ENCODE peak calls at places on chromosome 21, in six cellular contexts. L, B, U, H, M and X are unnamed samples.

GRCh38 chr21:20591294-20591693 is 406.9 kb upstream of the NCAM2 start:
- DNase-seq in H (no peak), M (no peak), B (no peak), L (no peak), U (no peak), X (no peak)

GRCh38 chr21:42003051-42003461 is 7.1 kb downstream of the ZBTB21 start:
- DNase-seq in H (peak), B (no peak), L (no peak), M (no peak), U (no peak), X (no peak)

GRCh38 chr21:44414291-44415072 is 40.8 kb upstream of the LRRC3 start:
- DNase-seq in L (no peak), U (no peak), M (no peak), B (peak), H (peak), X (peak)

GRCh38 chr21:21383126-21383525 is 384.9 kb downstream of the NCAM2 start:
- DNase-seq in U (no peak), M (no peak), L (peak), H (no peak), B (no peak), X (no peak)

GRCh38 chr21:41707231-41707988 is 59.4 kb downstream of the RIPK4 start:
- DNase-seq in L (no peak), U (no peak), M (no peak), B (no peak), H (no peak), X (no peak)

GRCh38 chr21:46472246-46472645 is 13.6 kb downstream of the DIP2A start:
- DNase-seq in H (no peak), U (no peak), M (no peak), B (no peak), L (no peak), X (no peak)

GRCh38 chr21:45880097-45881068 is 101.2 kb upstream of the COL6A1 start:
- DNase-seq in L (peak), H (no peak), B (peak), M (peak), U (peak), X (no peak)

GRCh38 chr21:41180752-41181151 is 12.8 kb downstream of the BACE2 start:
- DNase-seq in U (no peak), B (no peak), M (no peak), H (no peak), L (no peak), X (no peak)

GRCh38 chr21:42598159-42598735 is 55.2 kb upstream of the PDE9A start:
- DNase-seq in B (no peak), H (no peak), M (no peak), U (no peak), L (no peak), X (no peak)

GRCh38 chr21:45894107-45894810 is 87.3 kb upstream of the COL6A1 start:
- DNase-seq in H (no peak), M (peak), U (peak), B (no peak), L (peak), X (no peak)

GRCh38 chr21:45050786-45051489 is 23.4 kb upstream of the ADARB1 start:
- DNase-seq in U (no peak), H (no peak), M (no peak), B (no peak), L (peak), X (no peak)

GRCh38 chr21:42093991-42094417 is 22.9 kb downstream of the UMODL1 start:
- DNase-seq in U (no peak), B (no peak), M (no peak), H (peak), L (peak), X (no peak)

GRCh38 chr21:21232320-21232719 is 234.1 kb downstream of the NCAM2 start:
- DNase-seq in H (no peak), B (no peak), L (peak), U (no peak), M (no peak), X (no peak)

GRCh38 chr21:45029298-45029967 is 44.9 kb upstream of the ADARB1 start:
- DNase-seq in U (peak), H (peak), L (peak), B (peak), M (peak), X (no peak)

GRCh38 chr21:42336065-42336464 is 14.7 kb downstream of the TFF2 start:
- DNase-seq in U (no peak), M (no peak), H (peak), L (peak), B (peak), X (peak)

GRCh38 chr21:25029580-25029979 is 577.7 kb downstream of the MRPL39 start:
- DNase-seq in M (no peak), B (no peak), U (no peak), L (no peak), H (no peak), X (no peak)

GRCh38 chr21:46153259-46154154 is 1.9 kb downstream of the FTCD start:
- DNase-seq in B (peak), L (peak), U (peak), M (peak), H (peak), X (peak)

GRCh38 chr21:41466024-41466820 is 40.2 kb downstream of the MX1 start:
- DNase-seq in H (no peak), B (no peak), M (no peak), L (no peak), U (no peak), X (no peak)

GRCh38 chr21:45154511-45155508 is 80.4 kb downstream of the ADARB1 start:
- DNase-seq in B (peak), H (peak), M (no peak), U (no peak), L (peak), X (no peak)

GRCh38 chr21:45333583-45334121 is 46.0 kb upstream of the POFUT2 start:
- DNase-seq in M (no peak), H (no peak), L (no peak), U (peak), B (peak), X (peak)

GRCh38 chr21:41536076-41536826 is 28.3 kb upstream of the TMPRSS2 start:
- DNase-seq in M (no peak), U (no peak), B (no peak), L (no peak), H (no peak), X (no peak)

GRCh38 chr21:43262427-43262826 is 93.6 kb downstream of the CRYAA start:
- DNase-seq in M (peak), B (peak), L (peak), U (peak), H (peak), X (no peak)

GRCh38 chr21:42389449-42389835 is 6.4 kb downstream of the TMPRSS3 start:
- DNase-seq in B (peak), L (no peak), U (no peak), M (peak), H (no peak), X (no peak)

GRCh38 chr21:45792682-45793383 is 149.3 kb downstream of the PCBP3 start:
- DNase-seq in B (no peak), M (no peak), U (no peak), L (no peak), H (no peak), X (no peak)

GRCh38 chr21:42525228-42525604 is 11.6 kb downstream of the SLC37A1 start:
- DNase-seq in L (no peak), M (no peak), B (no peak), U (no peak), H (peak), X (no peak)

GRCh38 chr21:42496839-42497202 is 797 bp upstream of the RSPH1 start:
- DNase-seq in U (no peak), L (no peak), H (no peak), M (peak), B (peak), X (no peak)

GRCh38 chr21:17925000-17925610 is 105.9 kb upstream of the C21orf91 start:
- DNase-seq in L (peak), H (no peak), M (no peak), B (peak), U (no peak), X (no peak)

GRCh38 chr21:36757246-36757645 is 58.3 kb downstream of the SIM2 start:
- DNase-seq in H (no peak), L (no peak), U (no peak), M (no peak), B (no peak), X (no peak)
- TF ChIP-seq CTCF in H (no peak), L (no peak), U (no peak), M (no peak), B (peak), X (no peak)

GRCh38 chr21:33374080-33374873 is 28.9 kb upstream of the IFNGR2 start:
- DNase-seq in H (no peak), B (peak), U (peak), M (no peak), L (peak), X (no peak)
- TF ChIP-seq CTCF in H (no peak), B (peak), U (peak), M (peak), L (peak), X (no peak)

GRCh38 chr21:15558884-15559283 is 170.9 kb upstream of the USP25 start:
- DNase-seq in B (no peak), H (no peak), M (no peak), U (no peak), L (no peak), X (no peak)

GRCh38 chr21:15549671-15550070 is 180.1 kb upstream of the USP25 start:
- DNase-seq in M (no peak), B (peak), L (peak), H (no peak), U (no peak), X (no peak)

GRCh38 chr21:15557925-15558324 is 171.9 kb upstream of the USP25 start:
- DNase-seq in M (no peak), L (no peak), U (no peak), H (no peak), B (no peak), X (no peak)

DNA sequence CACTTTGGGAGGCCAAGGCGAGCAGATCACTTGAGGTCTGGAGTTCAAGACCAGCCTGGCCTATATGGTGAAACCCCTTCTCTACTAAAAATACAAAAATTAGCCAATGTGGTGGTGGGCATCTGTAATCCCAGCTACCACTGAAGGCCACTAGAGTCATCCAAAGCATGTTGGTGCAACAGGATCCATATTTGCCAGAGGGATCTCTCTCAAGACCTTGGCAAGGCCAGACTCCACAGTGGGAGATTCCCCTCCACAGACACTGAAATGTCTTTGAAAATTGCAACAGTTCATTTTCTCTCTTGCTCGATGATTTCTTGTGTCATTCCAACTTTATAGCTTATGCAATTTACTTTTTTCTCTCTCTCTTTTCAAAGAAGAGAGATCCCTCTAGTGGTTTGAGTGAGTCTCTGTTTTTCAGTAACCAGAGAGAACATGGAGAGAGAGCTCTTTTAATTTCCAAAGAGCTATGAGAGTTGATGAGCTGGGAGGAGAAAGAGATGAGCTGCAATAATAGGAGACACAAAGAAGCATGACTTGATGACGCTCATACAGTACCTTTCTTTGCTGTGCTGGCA is 176.8 kb upstream of the USP25 start:
- DNase-seq in B (no peak), L (peak), U (no peak), M (no peak), H (no peak), X (no peak)
- TF ChIP-seq CTCF in B (peak), L (peak), U (peak), M (no peak), H (no peak), X (no peak)

GRCh38 chr21:28991861-28992525 is 684 bp downstream of the LTN1 start:
- DNase-seq in B (no peak), U (no peak), M (no peak), L (no peak), H (no peak), X (no peak)
- TF ChIP-seq CTCF in B (no peak), U (no peak), M (no peak), L (no peak), H (no peak), X (no peak)

GRCh38 chr21:27425172-27425571 is 458.3 kb upstream of the ADAMTS5 start:
- DNase-seq in U (no peak), L (peak), B (peak), H (no peak), M (no peak), X (no peak)
- TF ChIP-seq CTCF in U (no peak), L (no peak), B (peak), H (no peak), M (no peak), X (no peak)

GRCh38 chr21:39788383-39788782 is 43.4 kb downstream of the IGSF5 start:
- DNase-seq in M (peak), L (peak), H (peak), B (peak), U (peak), X (peak)
- TF ChIP-seq CTCF in M (peak), L (peak), H (peak), B (peak), U (peak), X (peak)

GRCh38 chr21:35051287-35051818 is 2.3 kb upstream of the RUNX1 start:
- DNase-seq in H (peak), M (peak), U (peak), L (peak), B (peak), X (no peak)
- TF ChIP-seq CTCF in H (no peak), M (peak), U (peak), L (peak), B (peak), X (no peak)

GRCh38 chr21:31872452-31873274 is at the start of gene HUNK:
- DNase-seq in L (peak), M (peak), H (peak), B (peak), U (no peak), X (peak)
- TF ChIP-seq CTCF in L (no peak), M (no peak), H (no peak), B (no peak), U (no peak), X (no peak)

DNA sequence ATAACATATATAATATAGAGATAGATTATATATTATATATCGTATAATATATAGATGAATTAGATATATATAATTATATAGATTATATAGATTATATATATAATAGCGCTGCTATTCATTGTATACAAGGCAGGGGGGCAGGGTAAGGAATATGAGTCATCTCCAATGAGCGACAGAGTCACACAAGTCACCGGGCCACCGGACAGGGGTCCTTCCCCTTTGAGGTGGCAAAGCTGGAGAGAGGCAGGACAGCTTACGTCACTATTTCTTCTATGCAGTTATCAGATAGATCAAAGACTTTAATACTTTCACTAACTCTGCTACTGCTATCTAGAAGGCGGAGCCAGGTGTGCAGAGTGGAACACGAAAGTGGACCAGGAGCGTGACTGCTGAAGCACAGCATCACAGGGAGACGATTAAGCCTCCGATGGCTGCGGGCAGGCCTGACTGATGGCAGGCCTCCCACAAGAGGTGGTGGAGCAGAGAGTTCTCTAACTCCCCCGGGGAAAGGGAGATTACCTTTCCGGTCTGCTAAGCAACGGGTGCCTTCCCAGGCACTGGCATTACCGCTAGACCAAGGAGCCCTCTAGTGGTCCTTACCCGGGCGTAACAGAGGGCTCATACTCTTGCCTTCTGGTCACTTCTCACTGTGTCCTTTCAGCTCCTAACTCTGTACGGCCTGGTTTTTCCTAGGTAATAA is 2154.7 kb downstream of the MRPL39 start:
- DNase-seq in L (no peak), H (no peak), B (peak), M (no peak), U (no peak), X (no peak)
- TF ChIP-seq CTCF in L (no peak), H (no peak), B (peak), M (no peak), U (peak), X (no peak)

DNA sequence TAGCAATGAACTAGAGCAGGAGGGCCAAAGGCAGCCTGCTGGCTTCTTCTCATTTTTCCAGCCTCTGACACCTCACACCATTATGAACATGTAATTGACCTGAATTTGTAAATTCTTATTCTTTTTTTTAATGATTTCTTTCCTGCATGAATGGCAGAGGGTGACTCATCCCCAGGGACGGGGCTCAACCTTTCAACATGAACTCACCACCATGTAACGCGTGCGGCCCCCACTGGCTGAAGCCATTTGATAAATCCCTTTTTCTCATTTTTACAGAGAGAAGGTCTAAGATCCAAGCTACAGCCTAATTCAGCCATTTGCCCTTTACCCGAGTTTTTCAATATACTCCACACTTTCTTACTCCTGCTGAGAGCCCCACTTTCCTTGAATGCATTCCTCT is 9.3 kb upstream of the ETS2 start:
- DNase-seq in U (no peak), H (no peak), L (no peak), B (no peak), M (no peak), X (no peak)
- TF ChIP-seq CTCF in U (no peak), H (no peak), L (peak), B (no peak), M (no peak), X (no peak)